ENCODE peak calls at places on chromosomes 1 and 21, in nine cellular contexts. One of them, this sample, is unnamed.
A peak's percentile ranks its signal among the peaks of the same experiment; 100 is the strongest.

GRCh38 chr1:171217658-171218443 is 30.4 kb upstream of the FMO1 start:
- DNase-seq in T47D: peak; percentile 22
- DNase-seq in AG08395: no peak
- DNase-seq in LoVo: no peak
- DNase-seq in MM.1S: no peak
- DNase-seq in activated CD8-positive, alpha-beta T cell treated with anti-CD3 and anti-CD28 coated beads, Interleukin-2, amount 10 ng/mL, durations not matched to agents 7 days and 5 days: no peak
- DNase-seq in GM23248: no peak
- DNase-seq in EL: peak; percentile 10
- DNase-seq in activated CD4-positive, alpha-beta T cell treated with anti-CD3 and anti-CD28 coated beads, Interleukin-2, amount 10 ng/mL, durations not matched to agents 7 days and 5 days: no peak
- DNase-seq in this sample: no peak

GRCh38 chr21:39137248-39138186 is 45.7 kb downstream of the PSMG1 start:
- DNase-seq in AG08395: peak; percentile 40
- DNase-seq in MM.1S: no peak
- DNase-seq in activated CD4-positive, alpha-beta T cell treated with anti-CD3 and anti-CD28 coated beads, Interleukin-2, amount 10 ng/mL, durations not matched to agents 7 days and 5 days: no peak
- DNase-seq in LoVo: no peak
- DNase-seq in activated CD8-positive, alpha-beta T cell treated with anti-CD3 and anti-CD28 coated beads, Interleukin-2, amount 10 ng/mL, durations not matched to agents 7 days and 5 days: peak; percentile 16
- DNase-seq in GM23248: peak; percentile 61
- DNase-seq in T47D: no peak
- DNase-seq in EL: peak; percentile 67
- DNase-seq in this sample: no peak

GRCh38 chr1:155227261-155228095 is 19.0 kb downstream of the MTX1 start:
- DNase-seq in activated CD8-positive, alpha-beta T cell treated with anti-CD3 and anti-CD28 coated beads, Interleukin-2, amount 10 ng/mL, durations not matched to agents 7 days and 5 days: peak; percentile 99
- DNase-seq in activated CD4-positive, alpha-beta T cell treated with anti-CD3 and anti-CD28 coated beads, Interleukin-2, amount 10 ng/mL, durations not matched to agents 7 days and 5 days: peak; percentile 99
- DNase-seq in GM23248: peak; percentile 99
- DNase-seq in EL: peak; percentile 100
- DNase-seq in T47D: peak; percentile 100
- DNase-seq in LoVo: peak; percentile 98
- DNase-seq in MM.1S: peak; percentile 100
- DNase-seq in AG08395: peak; percentile 100
- DNase-seq in this sample: peak; percentile 100

GRCh38 chr1:19979494-19979977 is at the start of gene PLA2G2A:
- DNase-seq in activated CD8-positive, alpha-beta T cell treated with anti-CD3 and anti-CD28 coated beads, Interleukin-2, amount 10 ng/mL, durations not matched to agents 7 days and 5 days: no peak
- DNase-seq in T47D: no peak
- DNase-seq in LoVo: no peak
- DNase-seq in activated CD4-positive, alpha-beta T cell treated with anti-CD3 and anti-CD28 coated beads, Interleukin-2, amount 10 ng/mL, durations not matched to agents 7 days and 5 days: no peak
- DNase-seq in MM.1S: no peak
- DNase-seq in GM23248: peak; percentile 10
- DNase-seq in AG08395: no peak
- DNase-seq in EL: no peak
- DNase-seq in this sample: no peak

GRCh38 chr1:117339866-117340357 is 27.3 kb upstream of the MAN1A2 start:
- DNase-seq in AG08395: peak; percentile 30
- DNase-seq in EL: peak; percentile 50
- DNase-seq in T47D: peak; percentile 70
- DNase-seq in MM.1S: peak; percentile 19
- DNase-seq in activated CD4-positive, alpha-beta T cell treated with anti-CD3 and anti-CD28 coated beads, Interleukin-2, amount 10 ng/mL, durations not matched to agents 7 days and 5 days: peak; percentile 16
- DNase-seq in GM23248: peak; percentile 63
- DNase-seq in LoVo: no peak
- DNase-seq in activated CD8-positive, alpha-beta T cell treated with anti-CD3 and anti-CD28 coated beads, Interleukin-2, amount 10 ng/mL, durations not matched to agents 7 days and 5 days: no peak
- DNase-seq in this sample: peak; percentile 33

GRCh38 chr1:111656093-111657017 is 36.8 kb downstream of the RAP1A start:
- DNase-seq in activated CD4-positive, alpha-beta T cell treated with anti-CD3 and anti-CD28 coated beads, Interleukin-2, amount 10 ng/mL, durations not matched to agents 7 days and 5 days: peak; percentile 30
- DNase-seq in LoVo: peak; percentile 22
- DNase-seq in EL: peak; percentile 60
- DNase-seq in MM.1S: peak; percentile 18
- DNase-seq in GM23248: peak; percentile 75
- DNase-seq in AG08395: peak; percentile 67
- DNase-seq in activated CD8-positive, alpha-beta T cell treated with anti-CD3 and anti-CD28 coated beads, Interleukin-2, amount 10 ng/mL, durations not matched to agents 7 days and 5 days: peak; percentile 44
- DNase-seq in T47D: peak; percentile 61
- DNase-seq in this sample: no peak

GRCh38 chr1:16048573-16049189 is 5.1 kb downstream of the CLCNKB start:
- DNase-seq in MM.1S: no peak
- DNase-seq in AG08395: peak; percentile 24
- DNase-seq in GM23248: peak; percentile 55
- DNase-seq in LoVo: peak; percentile 31
- DNase-seq in activated CD4-positive, alpha-beta T cell treated with anti-CD3 and anti-CD28 coated beads, Interleukin-2, amount 10 ng/mL, durations not matched to agents 7 days and 5 days: no peak
- DNase-seq in EL: peak; percentile 74
- DNase-seq in T47D: peak; percentile 44
- DNase-seq in activated CD8-positive, alpha-beta T cell treated with anti-CD3 and anti-CD28 coated beads, Interleukin-2, amount 10 ng/mL, durations not matched to agents 7 days and 5 days: peak; percentile 45
- DNase-seq in this sample: peak; percentile 44

GRCh38 chr1:95223110-95223509 is 10.9 kb upstream of the RWDD3 start:
- DNase-seq in GM23248: peak; percentile 42
- DNase-seq in LoVo: no peak
- DNase-seq in activated CD4-positive, alpha-beta T cell treated with anti-CD3 and anti-CD28 coated beads, Interleukin-2, amount 10 ng/mL, durations not matched to agents 7 days and 5 days: no peak
- DNase-seq in EL: peak; percentile 3
- DNase-seq in MM.1S: no peak
- DNase-seq in activated CD8-positive, alpha-beta T cell treated with anti-CD3 and anti-CD28 coated beads, Interleukin-2, amount 10 ng/mL, durations not matched to agents 7 days and 5 days: no peak
- DNase-seq in T47D: no peak
- DNase-seq in AG08395: peak; percentile 21
- DNase-seq in this sample: no peak

GRCh38 chr1:19504796-19505693 is 19.7 kb upstream of the CAPZB start:
- DNase-seq in T47D: no peak
- DNase-seq in LoVo: peak; percentile 35
- DNase-seq in AG08395: peak; percentile 49
- DNase-seq in GM23248: peak; percentile 69
- DNase-seq in EL: peak; percentile 57
- DNase-seq in activated CD8-positive, alpha-beta T cell treated with anti-CD3 and anti-CD28 coated beads, Interleukin-2, amount 10 ng/mL, durations not matched to agents 7 days and 5 days: no peak
- DNase-seq in activated CD4-positive, alpha-beta T cell treated with anti-CD3 and anti-CD28 coated beads, Interleukin-2, amount 10 ng/mL, durations not matched to agents 7 days and 5 days: no peak
- DNase-seq in MM.1S: no peak
- DNase-seq in this sample: no peak

GRCh38 chr1:102032534-102032933 is 35.8 kb upstream of the OLFM3 start:
- DNase-seq in GM23248: no peak
- DNase-seq in T47D: no peak
- DNase-seq in EL: no peak
- DNase-seq in LoVo: no peak
- DNase-seq in AG08395: no peak
- DNase-seq in activated CD4-positive, alpha-beta T cell treated with anti-CD3 and anti-CD28 coated beads, Interleukin-2, amount 10 ng/mL, durations not matched to agents 7 days and 5 days: no peak
- DNase-seq in MM.1S: peak; percentile 38
- DNase-seq in activated CD8-positive, alpha-beta T cell treated with anti-CD3 and anti-CD28 coated beads, Interleukin-2, amount 10 ng/mL, durations not matched to agents 7 days and 5 days: no peak
- DNase-seq in this sample: no peak

GRCh38 chr1:93905734-93906133 is 3.5 kb downstream of the GCLM start:
- DNase-seq in activated CD4-positive, alpha-beta T cell treated with anti-CD3 and anti-CD28 coated beads, Interleukin-2, amount 10 ng/mL, durations not matched to agents 7 days and 5 days: no peak
- DNase-seq in EL: peak; percentile 64
- DNase-seq in activated CD8-positive, alpha-beta T cell treated with anti-CD3 and anti-CD28 coated beads, Interleukin-2, amount 10 ng/mL, durations not matched to agents 7 days and 5 days: no peak
- DNase-seq in AG08395: peak; percentile 31
- DNase-seq in GM23248: peak; percentile 63
- DNase-seq in LoVo: no peak
- DNase-seq in MM.1S: no peak
- DNase-seq in T47D: no peak
- DNase-seq in this sample: no peak

GRCh38 chr1:119209943-119210342 is 69.5 kb upstream of the WARS2 start:
- DNase-seq in T47D: no peak
- DNase-seq in MM.1S: no peak
- DNase-seq in AG08395: no peak
- DNase-seq in LoVo: no peak
- DNase-seq in GM23248: peak; percentile 40
- DNase-seq in activated CD4-positive, alpha-beta T cell treated with anti-CD3 and anti-CD28 coated beads, Interleukin-2, amount 10 ng/mL, durations not matched to agents 7 days and 5 days: no peak
- DNase-seq in activated CD8-positive, alpha-beta T cell treated with anti-CD3 and anti-CD28 coated beads, Interleukin-2, amount 10 ng/mL, durations not matched to agents 7 days and 5 days: no peak
- DNase-seq in EL: no peak
- DNase-seq in this sample: no peak

GRCh38 chr1:150056407-150056806 is 11.2 kb upstream of the VPS45 start:
- DNase-seq in EL: no peak
- DNase-seq in AG08395: no peak
- DNase-seq in LoVo: no peak
- DNase-seq in MM.1S: no peak
- DNase-seq in activated CD8-positive, alpha-beta T cell treated with anti-CD3 and anti-CD28 coated beads, Interleukin-2, amount 10 ng/mL, durations not matched to agents 7 days and 5 days: no peak
- DNase-seq in T47D: no peak
- DNase-seq in activated CD4-positive, alpha-beta T cell treated with anti-CD3 and anti-CD28 coated beads, Interleukin-2, amount 10 ng/mL, durations not matched to agents 7 days and 5 days: no peak
- DNase-seq in GM23248: no peak
- DNase-seq in this sample: no peak

GRCh38 chr1:198174297-198174696 is 17.5 kb downstream of the NEK7 start:
- DNase-seq in EL: no peak
- DNase-seq in GM23248: peak; percentile 45
- DNase-seq in LoVo: no peak
- DNase-seq in AG08395: peak; percentile 18
- DNase-seq in MM.1S: no peak
- DNase-seq in activated CD8-positive, alpha-beta T cell treated with anti-CD3 and anti-CD28 coated beads, Interleukin-2, amount 10 ng/mL, durations not matched to agents 7 days and 5 days: no peak
- DNase-seq in activated CD4-positive, alpha-beta T cell treated with anti-CD3 and anti-CD28 coated beads, Interleukin-2, amount 10 ng/mL, durations not matched to agents 7 days and 5 days: no peak
- DNase-seq in T47D: no peak
- DNase-seq in this sample: no peak

GRCh38 chr1:160260436-160261382 is 1.6 kb downstream of the DCAF8 start:
- DNase-seq in activated CD8-positive, alpha-beta T cell treated with anti-CD3 and anti-CD28 coated beads, Interleukin-2, amount 10 ng/mL, durations not matched to agents 7 days and 5 days: no peak
- DNase-seq in AG08395: peak; percentile 35
- DNase-seq in EL: peak; percentile 87
- DNase-seq in MM.1S: no peak
- DNase-seq in activated CD4-positive, alpha-beta T cell treated with anti-CD3 and anti-CD28 coated beads, Interleukin-2, amount 10 ng/mL, durations not matched to agents 7 days and 5 days: no peak
- DNase-seq in T47D: peak; percentile 25
- DNase-seq in GM23248: peak; percentile 82
- DNase-seq in LoVo: peak; percentile 82
- DNase-seq in this sample: no peak

GRCh38 chr1:227532019-227532619 is 31.2 kb upstream of the ZNF678 start:
- DNase-seq in activated CD4-positive, alpha-beta T cell treated with anti-CD3 and anti-CD28 coated beads, Interleukin-2, amount 10 ng/mL, durations not matched to agents 7 days and 5 days: no peak
- DNase-seq in GM23248: no peak
- DNase-seq in activated CD8-positive, alpha-beta T cell treated with anti-CD3 and anti-CD28 coated beads, Interleukin-2, amount 10 ng/mL, durations not matched to agents 7 days and 5 days: no peak
- DNase-seq in EL: no peak
- DNase-seq in T47D: no peak
- DNase-seq in LoVo: no peak
- DNase-seq in AG08395: no peak
- DNase-seq in MM.1S: no peak
- DNase-seq in this sample: no peak

GRCh38 chr1:152756872-152757271 is 953 bp upstream of the KPRP start:
- DNase-seq in GM23248: peak; percentile 42
- DNase-seq in AG08395: no peak
- DNase-seq in T47D: peak; percentile 59
- DNase-seq in MM.1S: no peak
- DNase-seq in EL: no peak
- DNase-seq in activated CD4-positive, alpha-beta T cell treated with anti-CD3 and anti-CD28 coated beads, Interleukin-2, amount 10 ng/mL, durations not matched to agents 7 days and 5 days: no peak
- DNase-seq in LoVo: no peak
- DNase-seq in activated CD8-positive, alpha-beta T cell treated with anti-CD3 and anti-CD28 coated beads, Interleukin-2, amount 10 ng/mL, durations not matched to agents 7 days and 5 days: no peak
- DNase-seq in this sample: no peak

GRCh38 chr21:26850116-26850643 is 5.0 kb upstream of the ADAMTS1 start:
- DNase-seq in LoVo: peak; percentile 32
- DNase-seq in MM.1S: peak; percentile 58
- DNase-seq in EL: peak; percentile 66
- DNase-seq in AG08395: peak; percentile 24
- DNase-seq in activated CD4-positive, alpha-beta T cell treated with anti-CD3 and anti-CD28 coated beads, Interleukin-2, amount 10 ng/mL, durations not matched to agents 7 days and 5 days: no peak
- DNase-seq in T47D: peak; percentile 70
- DNase-seq in GM23248: peak; percentile 60
- DNase-seq in activated CD8-positive, alpha-beta T cell treated with anti-CD3 and anti-CD28 coated beads, Interleukin-2, amount 10 ng/mL, durations not matched to agents 7 days and 5 days: no peak
- DNase-seq in this sample: no peak

GRCh38 chr1:207964195-207964966 is 53.5 kb upstream of the CD34 start:
- DNase-seq in EL: peak; percentile 81
- DNase-seq in activated CD4-positive, alpha-beta T cell treated with anti-CD3 and anti-CD28 coated beads, Interleukin-2, amount 10 ng/mL, durations not matched to agents 7 days and 5 days: no peak
- DNase-seq in activated CD8-positive, alpha-beta T cell treated with anti-CD3 and anti-CD28 coated beads, Interleukin-2, amount 10 ng/mL, durations not matched to agents 7 days and 5 days: no peak
- DNase-seq in AG08395: no peak
- DNase-seq in MM.1S: no peak
- DNase-seq in T47D: no peak
- DNase-seq in LoVo: no peak
- DNase-seq in GM23248: peak; percentile 70
- DNase-seq in this sample: no peak

GRCh38 chr1:201270616-201271390 is 12.5 kb upstream of the PKP1 start:
- DNase-seq in GM23248: no peak
- DNase-seq in activated CD4-positive, alpha-beta T cell treated with anti-CD3 and anti-CD28 coated beads, Interleukin-2, amount 10 ng/mL, durations not matched to agents 7 days and 5 days: no peak
- DNase-seq in EL: no peak
- DNase-seq in activated CD8-positive, alpha-beta T cell treated with anti-CD3 and anti-CD28 coated beads, Interleukin-2, amount 10 ng/mL, durations not matched to agents 7 days and 5 days: no peak
- DNase-seq in LoVo: no peak
- DNase-seq in T47D: no peak
- DNase-seq in AG08395: no peak
- DNase-seq in MM.1S: no peak
- DNase-seq in this sample: no peak

GRCh38 chr1:209434066-209434465 is 149.4 kb upstream of the CAMK1G start:
- DNase-seq in activated CD4-positive, alpha-beta T cell treated with anti-CD3 and anti-CD28 coated beads, Interleukin-2, amount 10 ng/mL, durations not matched to agents 7 days and 5 days: no peak
- DNase-seq in activated CD8-positive, alpha-beta T cell treated with anti-CD3 and anti-CD28 coated beads, Interleukin-2, amount 10 ng/mL, durations not matched to agents 7 days and 5 days: no peak
- DNase-seq in MM.1S: peak; percentile 18
- DNase-seq in LoVo: no peak
- DNase-seq in EL: peak; percentile 49
- DNase-seq in AG08395: peak; percentile 13
- DNase-seq in GM23248: peak; percentile 72
- DNase-seq in T47D: no peak
- DNase-seq in this sample: no peak

GRCh38 chr1:52056110-52056936 is at the start of gene BTF3L4:
- DNase-seq in activated CD4-positive, alpha-beta T cell treated with anti-CD3 and anti-CD28 coated beads, Interleukin-2, amount 10 ng/mL, durations not matched to agents 7 days and 5 days: peak; percentile 97
- DNase-seq in LoVo: peak; percentile 94
- DNase-seq in GM23248: peak; percentile 97
- DNase-seq in MM.1S: peak; percentile 95
- DNase-seq in EL: peak; percentile 93
- DNase-seq in AG08395: peak; percentile 91
- DNase-seq in activated CD8-positive, alpha-beta T cell treated with anti-CD3 and anti-CD28 coated beads, Interleukin-2, amount 10 ng/mL, durations not matched to agents 7 days and 5 days: peak; percentile 97
- DNase-seq in T47D: peak; percentile 93
- DNase-seq in this sample: peak; percentile 81

GRCh38 chr1:197692965-197693364 is 82.3 kb downstream of the DENND1B start:
- DNase-seq in GM23248: peak; percentile 36
- DNase-seq in activated CD8-positive, alpha-beta T cell treated with anti-CD3 and anti-CD28 coated beads, Interleukin-2, amount 10 ng/mL, durations not matched to agents 7 days and 5 days: no peak
- DNase-seq in T47D: peak; percentile 47
- DNase-seq in MM.1S: peak; percentile 37
- DNase-seq in AG08395: peak; percentile 5
- DNase-seq in EL: peak; percentile 23
- DNase-seq in activated CD4-positive, alpha-beta T cell treated with anti-CD3 and anti-CD28 coated beads, Interleukin-2, amount 10 ng/mL, durations not matched to agents 7 days and 5 days: no peak
- DNase-seq in LoVo: no peak
- DNase-seq in this sample: no peak

GRCh38 chr1:212293579-212293978 is 8.4 kb downstream of the PPP2R5A start:
- DNase-seq in T47D: peak; percentile 44
- DNase-seq in activated CD8-positive, alpha-beta T cell treated with anti-CD3 and anti-CD28 coated beads, Interleukin-2, amount 10 ng/mL, durations not matched to agents 7 days and 5 days: no peak
- DNase-seq in LoVo: no peak
- DNase-seq in AG08395: no peak
- DNase-seq in EL: no peak
- DNase-seq in GM23248: peak; percentile 48
- DNase-seq in activated CD4-positive, alpha-beta T cell treated with anti-CD3 and anti-CD28 coated beads, Interleukin-2, amount 10 ng/mL, durations not matched to agents 7 days and 5 days: no peak
- DNase-seq in MM.1S: no peak
- DNase-seq in this sample: no peak

GRCh38 chr1:110554871-110555801 is 36.2 kb upstream of the KCNA10 start:
- DNase-seq in MM.1S: peak; percentile 18
- DNase-seq in EL: peak; percentile 13
- DNase-seq in activated CD4-positive, alpha-beta T cell treated with anti-CD3 and anti-CD28 coated beads, Interleukin-2, amount 10 ng/mL, durations not matched to agents 7 days and 5 days: peak; percentile 46
- DNase-seq in T47D: no peak
- DNase-seq in LoVo: no peak
- DNase-seq in activated CD8-positive, alpha-beta T cell treated with anti-CD3 and anti-CD28 coated beads, Interleukin-2, amount 10 ng/mL, durations not matched to agents 7 days and 5 days: peak; percentile 62
- DNase-seq in GM23248: peak; percentile 56
- DNase-seq in AG08395: peak; percentile 58
- DNase-seq in this sample: no peak

GRCh38 chr1:232143315-232143886 is 486.5 kb downstream of the SIPA1L2 start:
- DNase-seq in EL: no peak
- DNase-seq in activated CD4-positive, alpha-beta T cell treated with anti-CD3 and anti-CD28 coated beads, Interleukin-2, amount 10 ng/mL, durations not matched to agents 7 days and 5 days: no peak
- DNase-seq in LoVo: no peak
- DNase-seq in AG08395: no peak
- DNase-seq in MM.1S: no peak
- DNase-seq in activated CD8-positive, alpha-beta T cell treated with anti-CD3 and anti-CD28 coated beads, Interleukin-2, amount 10 ng/mL, durations not matched to agents 7 days and 5 days: no peak
- DNase-seq in T47D: no peak
- DNase-seq in GM23248: peak; percentile 16
- DNase-seq in this sample: no peak

GRCh38 chr21:43972850-43973633 is 39.1 kb upstream of the TRAPPC10 start:
- DNase-seq in activated CD8-positive, alpha-beta T cell treated with anti-CD3 and anti-CD28 coated beads, Interleukin-2, amount 10 ng/mL, durations not matched to agents 7 days and 5 days: no peak
- DNase-seq in activated CD4-positive, alpha-beta T cell treated with anti-CD3 and anti-CD28 coated beads, Interleukin-2, amount 10 ng/mL, durations not matched to agents 7 days and 5 days: no peak
- DNase-seq in LoVo: no peak
- DNase-seq in MM.1S: no peak
- DNase-seq in T47D: no peak
- DNase-seq in GM23248: no peak
- DNase-seq in AG08395: no peak
- DNase-seq in EL: no peak
- DNase-seq in this sample: no peak